ENCODE peak calls at places on chromosomes 11 and 22, in six cellular contexts. W is posterior vena cava, B is amniotic stem cell, Q is fibroblast of villous mesenchyme, N is A549, L is esophagus muscularis mucosa. C is an unnamed sample.

GRCh38 chr11:108931168-108931567 is 266.3 kb downstream of the DDX10 start:
- DNase-seq in L (no peak), Q (no peak), W (no peak), B (no peak), N (peak), C (no peak)

GRCh38 chr22:50068096-50068495 is 10.0 kb upstream of the TTLL8 start:
- DNase-seq in B (no peak), L (no peak), N (no peak), Q (no peak), W (no peak), C (no peak)

GRCh38 chr22:31603574-31603973 is 58.4 kb downstream of the PISD start:
- DNase-seq in L (no peak), B (no peak), Q (no peak), N (no peak), W (peak), C (no peak)

GRCh38 chr11:115612331-115612730 is 108.1 kb upstream of the CADM1 start:
- DNase-seq in Q (no peak), N (no peak), W (no peak), B (no peak), L (no peak), C (no peak)

GRCh38 chr11:120539681-120540369 is 28.3 kb downstream of the GRIK4 start:
- DNase-seq in N (no peak), Q (no peak), L (no peak), B (no peak), W (no peak), C (peak)

GRCh38 chr22:20904008-20904979 is 12.9 kb upstream of the CRKL start:
- DNase-seq in N (peak), Q (peak), B (peak), W (peak), L (no peak), C (peak)

GRCh38 chr11:16603245-16603644 is 135.2 kb upstream of the C11orf58 start:
- DNase-seq in W (no peak), L (no peak), B (no peak), Q (no peak), N (no peak), C (no peak)

GRCh38 chr11:30535818-30536217 is 50.3 kb downstream of the MPPED2 start:
- DNase-seq in N (no peak), Q (no peak), L (no peak), W (no peak), B (no peak), C (no peak)

GRCh38 chr11:128904872-128905344 is 13.8 kb downstream of the KCNJ5 start:
- DNase-seq in W (no peak), N (peak), L (no peak), Q (peak), B (no peak), C (no peak)

C was measured in GM04504.